ENCODE peak calls at places on chromosomes 2 and 18, in four cellular contexts. V is left ventricle myocardium inferior; O is tibial artery; Q is effector memory CD4-positive, alpha-beta T cell. H is an unnamed sample. For H3K27me3, the result is how much of the 10 kb centered on the place peaks cover.

GRCh38 chr2:1070601-1071000 is 120.0 kb downstream of the SNTG2 start:
- DNase-seq in Q (no peak), O (no peak), V (no peak), H (no peak)

GRCh38 chr2:10487144-10488104 is 39.3 kb upstream of the ODC1 start:
- DNase-seq in V (no peak), O (no peak), Q (no peak), H (no peak)

GRCh38 chr18:35241523-35241804 is 630 bp downstream of the ZNF397 start:
- DNase-seq in V (no peak), Q (no peak), O (no peak), H (no peak)

GRCh38 chr2:136057023-136057801 is 60.7 kb downstream of the CXCR4 start:
- DNase-seq in V (no peak), O (no peak), Q (no peak), H (no peak)

GRCh38 chr2:197311521-197312033 is 997 bp upstream of the ANKRD44 start:
- DNase-seq in O (no peak), V (no peak), Q (no peak), H (no peak)

GRCh38 chr2:15926252-15926651 is 14.1 kb upstream of the MYCN start:
- DNase-seq in V (no peak), Q (no peak), O (no peak), H (no peak)

GRCh38 chr2:217117523-217117922 is 257.7 kb upstream of the TNP1 start:
- DNase-seq in Q (no peak), V (no peak), O (no peak), H (no peak)

GRCh38 chr18:79818036-79818435 is 20.3 kb downstream of the KCNG2 start:
- DNase-seq in O (no peak), Q (no peak), V (no peak), H (no peak)

GRCh38 chr2:102391530-102391929 is 31.4 kb upstream of the IL18RAP start:
- DNase-seq in V (no peak), Q (no peak), O (no peak), H (no peak)

GRCh38 chr2:69943000-69943840 is 18.2 kb downstream of the ASPRV1 start:
- DNase-seq in O (no peak), Q (no peak), V (no peak), H (no peak)

GRCh38 chr2:179741317-179741716 is 120.1 kb downstream of the ZNF385B start:
- DNase-seq in V (no peak), O (peak), Q (no peak), H (no peak)

GRCh38 chr2:63861220-63861822 is 19.6 kb downstream of the UGP2 start:
- DNase-seq in O (peak), Q (peak), V (no peak), H (peak)

GRCh38 chr2:156935611-156936010 is 321.9 kb upstream of the GALNT5 start:
- DNase-seq in V (no peak), O (no peak), Q (no peak), H (no peak)

GRCh38 chr18:78228974-78229373 is 750.6 kb upstream of the SALL3 start:
- DNase-seq in V (no peak), O (no peak), Q (no peak), H (no peak)

GRCh38 chr2:9735335-9735734 is 104.5 kb upstream of the YWHAQ start:
- DNase-seq in V (no peak), O (no peak), Q (no peak), H (no peak)

GRCh38 chr2:173823540-173823939 is 141.6 kb downstream of the SP3 start:
- DNase-seq in Q (no peak), O (no peak), V (no peak), H (no peak)
- H3K27me3 ChIP-seq in Q (under half), O (under half), V (half or more), H (under half)

DNA sequence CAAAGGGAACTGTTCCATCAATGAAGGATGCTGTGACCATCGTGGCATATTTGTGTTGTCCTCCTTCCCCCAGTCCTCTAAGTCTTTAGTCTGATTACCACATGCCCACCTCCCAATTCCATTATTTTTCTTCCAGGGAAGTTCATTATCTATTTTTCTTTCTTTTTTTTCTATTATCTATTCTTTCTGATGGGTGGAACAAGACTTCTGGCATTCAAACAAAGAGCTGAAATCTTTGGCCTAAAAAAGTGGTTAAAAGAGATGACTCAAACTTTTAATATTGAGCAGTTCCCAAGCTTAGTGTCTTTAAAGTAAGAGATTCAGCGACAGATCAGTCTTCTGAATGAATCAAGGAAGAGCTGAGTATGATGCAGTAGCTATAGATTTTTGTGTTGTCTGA is 66.6 kb downstream of the DIS3L2 start:
- DNase-seq in O (no peak), Q (no peak), V (no peak), H (no peak)
- H3K4me3 ChIP-seq in O (no peak), Q (no peak), V (no peak), H (no peak)

GRCh38 chr2:34851804-34852203 is 1252.7 kb upstream of the FAM98A start:
- DNase-seq in Q (no peak), O (no peak), V (no peak), H (no peak)

GRCh38 chr2:34849827-34850226 is 1250.7 kb upstream of the FAM98A start:
- DNase-seq in V (no peak), O (no peak), Q (no peak), H (no peak)

GRCh38 chr2:34848132-34848531 is 1249.0 kb upstream of the FAM98A start:
- DNase-seq in O (no peak), Q (no peak), V (no peak), H (no peak)
- H3K27me3 ChIP-seq in O (under half), Q (under half), V (under half), H (under half)

DNA sequence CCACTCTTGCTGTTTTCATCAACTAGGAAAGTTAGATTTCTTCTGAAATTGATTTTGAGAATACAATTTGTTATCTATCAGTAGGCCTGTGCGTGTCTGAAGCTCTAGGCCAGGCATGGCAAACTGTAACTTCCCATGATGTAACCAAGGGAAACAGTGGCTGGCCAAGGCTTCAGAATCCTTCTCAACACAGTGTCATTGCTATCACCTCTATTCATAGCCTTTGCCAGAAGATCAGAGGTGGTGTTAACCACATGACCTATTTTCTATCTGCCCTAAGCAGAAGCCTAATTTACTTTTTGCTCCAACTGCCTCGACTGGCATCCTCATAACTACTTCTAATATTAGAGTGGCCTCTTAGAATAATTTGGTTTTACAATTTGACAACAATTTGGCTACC is 2.5 kb downstream of the ITGB6 start:
- DNase-seq in Q (no peak), O (no peak), V (no peak), H (no peak)
- H3K4me3 ChIP-seq in Q (no peak), O (no peak), V (no peak), H (no peak)

GRCh38 chr18:25465152-25465790 is 113.3 kb upstream of the ZNF521 start:
- DNase-seq in V (no peak), Q (no peak), O (no peak), H (no peak)
- H3K27me3 ChIP-seq in V (under half), Q (under half), O (under half), H (under half)

H was measured in heart left ventricle.